ENCODE peak calls at places on chromosomes 12 and 14, in four cellular contexts. Y is HepG2, R is A549, Z is K562. A is an unnamed sample.

GRCh38 chr12:572532-572899 is 90.7 kb downstream of the NINJ2 start:
- DNase-seq in R (no peak), Z (no peak), Y (peak), A (no peak)

GRCh38 chr12:109219938-109220337 is 89.1 kb downstream of the FOXN4 start:
- DNase-seq in R (no peak), Y (no peak), Z (no peak), A (no peak)

GRCh38 chr12:109998904-109999648 is at the start of gene ANKRD13A:
- DNase-seq in Z (peak), R (peak), Y (peak), A (peak)

GRCh38 chr12:53601296-53601847 is 24.8 kb downstream of the ATF7 start:
- DNase-seq in Z (no peak), Y (no peak), R (no peak), A (no peak)

GRCh38 chr12:109762071-109762672 is 48.5 kb downstream of the FAM222A start:
- DNase-seq in Y (no peak), R (no peak), Z (no peak), A (peak)

GRCh38 chr12:83666690-83667089 is 980.0 kb downstream of the TMTC2 start:
- DNase-seq in Y (no peak), Z (no peak), R (no peak), A (no peak)

GRCh38 chr12:110656071-110656655 is 32.8 kb downstream of the HVCN1 start:
- DNase-seq in Z (no peak), Y (no peak), R (no peak), A (no peak)

GRCh38 chr12:66405395-66405794 is 103.1 kb downstream of the HELB start:
- DNase-seq in Y (no peak), Z (no peak), R (no peak), A (no peak)

GRCh38 chr14:64958743-64959142 is 13.4 kb downstream of the RAB15 start:
- DNase-seq in Y (no peak), Z (no peak), R (no peak), A (no peak)

GRCh38 chr14:68768316-68768715 is 24.6 kb downstream of the ZFP36L1 start:
- DNase-seq in Z (no peak), Y (no peak), R (no peak), A (no peak)

GRCh38 chr14:68772761-68773381 is 20.0 kb downstream of the ZFP36L1 start:
- DNase-seq in Y (no peak), Z (no peak), R (no peak), A (no peak)

GRCh38 chr14:68771631-68772030 is 21.2 kb downstream of the ZFP36L1 start:
- DNase-seq in Z (no peak), Y (no peak), R (no peak), A (no peak)

GRCh38 chr14:68770051-68770450 is 22.8 kb downstream of the ZFP36L1 start:
- DNase-seq in Y (no peak), R (no peak), Z (no peak), A (no peak)

DNA sequence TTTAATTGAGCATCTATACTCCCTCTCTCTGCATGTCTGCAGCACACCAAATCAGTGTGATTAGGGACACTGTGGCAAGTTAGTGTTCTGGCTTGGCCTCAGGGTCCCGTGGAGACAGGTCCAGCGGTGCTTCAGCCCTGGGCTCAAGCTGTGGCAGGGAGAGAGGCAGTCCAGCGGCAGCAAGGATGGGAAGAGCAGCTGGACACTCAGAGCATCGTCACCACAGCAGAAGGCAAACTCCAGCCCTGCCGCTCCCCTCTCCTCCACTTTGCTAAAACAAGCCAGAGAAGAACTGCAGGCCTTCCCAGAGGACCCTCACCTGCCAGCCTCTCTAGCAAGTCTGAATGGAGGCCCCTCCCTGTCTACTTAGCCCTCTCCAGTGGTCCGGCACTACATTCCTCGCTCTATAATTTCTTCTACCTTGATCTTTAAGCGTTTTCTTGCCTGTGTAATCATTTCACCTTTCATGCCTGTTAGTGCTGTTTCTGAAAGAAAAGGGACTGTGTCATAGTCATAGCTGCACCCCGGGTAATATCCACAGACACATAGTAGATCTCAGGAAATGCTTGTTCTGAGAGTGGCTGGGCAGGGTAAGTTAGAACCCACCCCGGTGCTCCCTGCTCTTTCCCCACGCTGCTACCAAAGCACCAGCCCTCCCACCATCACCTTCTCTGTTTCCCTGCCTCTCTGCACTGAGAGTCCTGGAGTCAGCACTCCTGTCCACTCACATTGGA is 22.1 kb downstream of the ZFP36L1 start:
- DNase-seq in Y (no peak), R (no peak), Z (no peak), A (no peak)
- TF ChIP-seq NR3C1 in Y (no peak), R (no peak), Z (no peak), A (no peak)

GRCh38 chr12:102824218-102824835 is 92.7 kb downstream of the PAH start:
- DNase-seq in R (peak), Z (peak), Y (peak), A (peak)
- TF ChIP-seq NR3C1 in R (no peak), Z (no peak), Y (no peak), A (peak)

DNA sequence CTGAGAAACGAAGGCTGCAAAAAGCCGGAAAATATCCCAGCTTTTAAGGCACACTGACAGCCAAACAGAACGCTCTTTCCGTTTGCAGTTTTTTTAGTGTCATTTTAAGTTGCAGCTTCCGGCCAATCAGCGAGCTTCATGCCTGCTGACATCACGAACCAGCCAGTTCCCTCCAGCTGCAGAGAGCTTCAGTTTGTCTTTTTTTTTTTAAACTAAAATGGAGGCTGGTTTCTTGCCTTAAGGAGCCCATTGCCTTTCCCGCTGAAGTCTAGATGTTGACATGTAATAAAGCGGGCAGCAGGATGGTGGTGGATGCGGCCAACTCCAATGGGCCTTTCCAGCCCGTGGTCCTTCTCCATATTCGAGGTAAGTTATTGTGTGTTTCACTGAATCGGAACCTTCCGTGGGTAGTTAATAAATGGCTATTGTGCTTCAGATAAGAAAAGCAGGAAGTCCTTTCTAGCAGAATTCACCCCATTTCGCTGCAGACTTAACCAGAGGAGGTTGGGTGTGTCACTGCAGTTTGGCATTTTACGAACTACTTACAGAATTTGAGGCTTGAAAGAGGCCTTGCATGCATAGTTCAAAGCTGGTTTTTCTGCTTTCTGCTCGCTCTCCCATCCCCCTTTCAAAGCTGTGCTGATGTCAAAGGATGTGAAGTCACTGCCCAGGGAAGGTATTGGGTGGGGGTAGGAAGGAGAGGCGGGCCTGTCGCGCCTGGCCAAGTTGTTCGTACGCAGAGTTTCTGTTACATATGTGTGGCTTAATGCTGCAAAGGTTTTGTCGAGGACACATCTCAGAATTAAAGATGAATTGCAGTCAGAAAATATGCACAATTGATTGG is 48.4 kb downstream of the PPP2R5C start:
- DNase-seq in Y (peak), R (peak), Z (peak), A (peak)
- TF ChIP-seq NR3C1 in Y (no peak), R (no peak), Z (no peak), A (no peak)

GRCh38 chr12:76080729-76081415 is 3.6 kb downstream of the NAP1L1 start:
- DNase-seq in Z (no peak), R (peak), Y (peak), A (peak)
- TF ChIP-seq NR3C1 in Z (no peak), R (no peak), Y (no peak), A (no peak)

GRCh38 chr14:97022741-97023140 is 225.6 kb downstream of the VRK1 start:
- DNase-seq in Z (no peak), Y (no peak), R (no peak), A (no peak)

GRCh38 chr14:97024300-97024699 is 227.1 kb downstream of the VRK1 start:
- DNase-seq in Z (no peak), R (no peak), Y (no peak), A (no peak)

GRCh38 chr14:97027256-97027999 is 230.2 kb downstream of the VRK1 start:
- DNase-seq in Z (no peak), Y (no peak), R (no peak), A (no peak)

GRCh38 chr14:97028382-97028781 is 231.2 kb downstream of the VRK1 start:
- DNase-seq in Z (no peak), Y (no peak), R (no peak), A (no peak)

GRCh38 chr14:97025722-97026121 is 228.5 kb downstream of the VRK1 start:
- DNase-seq in Y (no peak), Z (no peak), R (no peak), A (peak)
- TF ChIP-seq NR3C1 in Y (no peak), Z (no peak), R (no peak), A (no peak)

DNA sequence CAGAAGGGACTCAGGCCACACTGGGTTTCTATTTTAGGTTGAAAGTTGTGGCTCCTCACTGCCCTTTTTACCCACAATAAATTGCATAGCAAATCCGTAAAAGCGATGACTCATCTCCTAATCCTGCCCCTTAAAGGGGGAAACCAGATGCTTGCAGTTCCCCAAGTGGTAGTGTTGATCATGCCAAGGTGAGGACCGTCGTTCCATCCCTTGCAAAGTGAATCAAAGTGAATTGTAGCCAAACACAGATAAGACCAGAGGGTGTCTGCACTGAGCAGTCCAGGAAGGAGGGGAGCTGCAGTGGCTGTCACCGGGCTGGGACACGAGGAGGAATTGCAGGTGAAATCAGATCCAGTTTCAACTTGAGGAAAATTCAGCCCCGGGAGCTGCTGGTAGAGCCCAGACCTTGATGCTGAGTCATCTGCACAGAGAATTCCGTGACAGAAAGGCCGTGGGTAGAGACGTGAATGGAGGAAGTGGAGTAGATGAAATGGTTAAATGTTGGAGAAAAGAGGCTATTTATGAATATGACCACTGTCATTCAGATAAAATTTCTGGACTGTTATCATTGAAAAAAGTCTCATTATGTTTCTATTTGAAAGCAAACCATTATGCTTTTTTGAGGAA is 44.2 kb upstream of the MMP17 start:
- DNase-seq in Z (peak), Y (no peak), R (peak), A (peak)
- TF ChIP-seq NR3C1 in Z (no peak), Y (no peak), R (no peak), A (no peak)

GRCh38 chr12:45986646-45987338 is 3.6 kb downstream of the SCAF11 start:
- DNase-seq in Y (no peak), R (no peak), Z (no peak), A (no peak)
- TF ChIP-seq NR3C1 in Y (no peak), R (no peak), Z (no peak), A (no peak)

DNA sequence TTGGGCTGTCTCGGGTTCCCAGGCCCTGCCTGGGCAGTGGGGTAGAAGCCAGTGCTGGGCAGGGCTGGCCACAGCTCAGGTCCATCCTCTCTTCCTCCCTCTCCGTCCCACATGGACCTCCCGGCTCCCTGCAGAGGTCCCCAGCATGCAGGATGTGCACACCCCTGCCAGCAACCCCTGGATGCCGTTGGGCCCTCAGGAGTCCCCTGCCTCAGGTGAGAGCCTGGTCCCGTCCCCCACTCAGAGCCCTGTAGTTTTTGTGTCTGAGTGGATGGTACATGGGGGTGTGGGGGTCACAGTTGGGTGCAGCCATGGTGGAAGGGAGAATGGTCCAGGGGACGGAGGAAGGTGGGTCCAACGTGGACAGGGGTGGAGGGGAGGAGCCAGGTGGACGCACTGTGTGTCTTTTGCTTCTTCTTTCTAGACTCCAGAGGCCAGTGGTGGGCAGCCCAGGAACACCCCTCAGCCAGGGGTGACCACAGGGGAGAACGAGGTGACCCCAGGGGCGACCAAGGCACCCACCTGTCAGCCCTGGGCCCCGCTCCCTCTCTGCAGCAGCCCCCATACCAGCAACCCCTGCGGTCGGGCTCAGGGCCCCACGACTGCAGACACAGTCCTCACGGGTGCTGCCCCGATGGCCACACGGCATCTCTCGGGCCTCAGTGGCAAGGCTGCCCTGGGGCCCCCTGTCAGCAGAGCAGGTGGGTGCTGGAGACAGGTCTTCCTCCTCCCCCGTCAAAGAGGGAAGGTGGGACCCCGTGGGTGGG is 21.7 kb downstream of the PAPLN start:
- DNase-seq in Z (no peak), R (no peak), Y (no peak), A (no peak)
- TF ChIP-seq NR3C1 in Z (no peak), R (no peak), Y (no peak), A (no peak)

GRCh38 chr12:62603061-62603810 is 136.6 kb downstream of the MON2 start:
- DNase-seq in Z (peak), R (peak), Y (peak), A (peak)

GRCh38 chr12:62604373-62604772 is 137.7 kb downstream of the MON2 start:
- DNase-seq in R (no peak), Z (no peak), Y (no peak), A (no peak)

GRCh38 chr12:62604856-62605255 is 138.2 kb downstream of the MON2 start:
- DNase-seq in R (no peak), Z (peak), Y (no peak), A (no peak)

GRCh38 chr12:62602445-62603060 is 135.9 kb downstream of the MON2 start:
- DNase-seq in Z (peak), Y (peak), R (peak), A (peak)

DNA sequence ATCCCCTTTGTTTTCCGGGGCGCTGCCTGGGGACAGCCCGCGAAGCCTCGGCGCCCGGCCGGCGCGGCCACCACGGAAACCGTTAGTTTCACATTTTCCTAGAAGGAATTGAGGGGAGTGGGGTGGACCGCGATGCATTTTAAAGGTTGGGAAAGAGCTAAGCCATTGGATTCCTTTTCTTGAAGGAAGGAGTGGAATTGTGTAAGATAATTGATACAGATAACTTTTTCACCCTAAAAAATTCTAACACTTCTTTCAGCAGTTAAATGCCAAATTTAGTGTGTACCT is 137.1 kb downstream of the MON2 start:
- DNase-seq in Z (no peak), R (no peak), Y (no peak), A (no peak)
- TF ChIP-seq NR3C1 in Z (no peak), R (no peak), Y (no peak), A (no peak)

GRCh38 chr12:14773685-14774073 is 29.6 kb downstream of the WBP11 start:
- DNase-seq in R (peak), Z (no peak), Y (no peak), A (peak)
- TF ChIP-seq NR3C1 in R (no peak), Z (no peak), Y (no peak), A (no peak)

A was measured in WTC11.